ENCODE peak calls at places on chromosome 17, in six cellular contexts. Y is HCT116, G is K562, Z is NT2/D1, V is H1, R is HepG2. S is an unnamed sample.

GRCh38 chr17:75267146-75267402 is 4.0 kb downstream of the MIF4GD start:
- DNase-seq in Y (no peak), G (no peak), R (no peak), Z (no peak), V (no peak), S (no peak)

GRCh38 chr17:48843172-48843900 is 12.5 kb downstream of the CALCOCO2 start:
- DNase-seq in G (no peak), Y (no peak), V (no peak), Z (no peak), R (no peak), S (no peak)

GRCh38 chr17:41284043-41284442 is 8.5 kb downstream of the KRTAP9-7 start:
- DNase-seq in Z (no peak), Y (no peak), R (peak; percentile 0), G (peak; percentile 0), V (no peak), S (no peak)

GRCh38 chr17:78174332-78174869 is 6.0 kb downstream of the SYNGR2 start:
- DNase-seq in Y (no peak), Z (no peak), V (no peak), G (no peak), R (no peak), S (no peak)

GRCh38 chr17:67200727-67201301 is 44.2 kb downstream of the HELZ start:
- DNase-seq in G (peak; percentile 48), Y (peak; percentile 18), Z (no peak), R (peak; percentile 53), V (no peak), S (no peak)

GRCh38 chr17:2933606-2934005 is 129.8 kb downstream of the OR1D5 start:
- DNase-seq in R (no peak), Y (no peak), V (no peak), G (no peak), Z (no peak), S (no peak)

GRCh38 chr17:66200685-66201092 is 8.8 kb upstream of the CEP112 start:
- DNase-seq in R (peak; percentile 87), V (no peak), Z (no peak), Y (peak; percentile 89), G (peak; percentile 24), S (no peak)

GRCh38 chr17:28057731-28058246 is 15.3 kb downstream of the NLK start:
- DNase-seq in G (no peak), V (no peak), Y (no peak), Z (no peak), R (peak; percentile 49), S (peak; percentile 84)

GRCh38 chr17:65593870-65594584 is 32.6 kb upstream of the AXIN2 start:
- DNase-seq in G (no peak), V (no peak), Z (no peak), Y (no peak), R (no peak), S (no peak)

GRCh38 chr17:14318109-14318905 is 17.4 kb downstream of the HS3ST3B1 start:
- DNase-seq in R (no peak), G (no peak), Z (no peak), Y (no peak), V (no peak), S (no peak)

GRCh38 chr17:19412984-19413383 is 2.0 kb downstream of the RNF112 start:
- DNase-seq in G (no peak), Z (no peak), V (no peak), Y (no peak), R (no peak), S (no peak)

GRCh38 chr17:19410101-19410500 is 931 bp upstream of the RNF112 start:
- DNase-seq in R (no peak), V (no peak), Y (no peak), G (no peak), Z (no peak), S (no peak)

GRCh38 chr17:19410875-19411291 is at the start of gene RNF112:
- DNase-seq in Y (no peak), R (no peak), Z (no peak), V (no peak), G (peak; percentile 24), S (no peak)

GRCh38 chr17:19412510-19412909 is 1.5 kb downstream of the RNF112 start:
- DNase-seq in G (no peak), R (no peak), Z (no peak), Y (no peak), V (no peak), S (no peak)

DNA sequence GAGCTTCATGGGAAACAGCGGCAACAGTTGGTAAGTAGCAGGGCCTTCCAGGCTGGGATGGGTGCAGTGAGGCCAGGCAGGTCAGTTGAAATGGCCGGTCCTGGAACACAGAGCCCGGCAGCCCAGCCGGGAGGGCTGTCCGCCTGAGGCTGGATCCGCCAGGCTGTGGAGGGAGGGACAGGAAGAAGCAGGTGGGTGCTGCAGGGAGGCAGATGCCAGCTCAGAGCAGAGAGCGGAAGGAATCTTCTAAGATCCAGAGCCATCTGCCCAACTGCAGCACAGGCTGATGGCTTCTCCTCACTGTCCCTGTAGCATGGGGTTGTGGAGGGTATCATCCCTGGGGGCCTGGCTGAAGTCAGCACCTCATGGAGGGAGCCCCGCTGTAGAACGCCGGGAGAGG is 609 bp downstream of the RNF112 start:
- DNase-seq in Z (no peak), Y (no peak), V (no peak), G (no peak), R (no peak), S (no peak)
- TF ChIP-seq ZNF274 in Z (no peak), Y (no peak), V (no peak), G (no peak), R (no peak), S (no peak)

GRCh38 chr17:47808830-47809480 is 12.6 kb downstream of the OSBPL7 start:
- DNase-seq in V (no peak), G (no peak), Z (no peak), R (no peak), Y (no peak), S (no peak)

GRCh38 chr17:47810901-47811635 is 10.5 kb downstream of the OSBPL7 start:
- DNase-seq in Y (no peak), R (no peak), V (no peak), Z (no peak), G (no peak), S (no peak)

GRCh38 chr17:47811709-47812108 is 9.9 kb downstream of the OSBPL7 start:
- DNase-seq in V (no peak), G (no peak), Y (no peak), Z (no peak), R (no peak), S (no peak)

GRCh38 chr17:47812146-47812920 is 9.3 kb downstream of the OSBPL7 start:
- DNase-seq in Z (no peak), R (no peak), V (no peak), G (no peak), Y (no peak), S (no peak)

GRCh38 chr17:47810200-47810821 is 11.3 kb downstream of the OSBPL7 start:
- DNase-seq in V (no peak), R (peak; percentile 74), Y (peak; percentile 93), Z (no peak), G (peak; percentile 70), S (no peak)
- TF ChIP-seq ZNF274 in V (no peak), R (no peak), Y (no peak), Z (no peak), G (no peak), S (no peak)

GRCh38 chr17:1629647-1630310 is 1.1 kb upstream of the SLC43A2 start:
- DNase-seq in R (no peak), G (peak; percentile 64), Z (no peak), V (no peak), Y (peak; percentile 29), S (no peak)
- TF ChIP-seq ZNF274 in R (no peak), G (no peak), Z (no peak), V (no peak), Y (no peak), S (no peak)

DNA sequence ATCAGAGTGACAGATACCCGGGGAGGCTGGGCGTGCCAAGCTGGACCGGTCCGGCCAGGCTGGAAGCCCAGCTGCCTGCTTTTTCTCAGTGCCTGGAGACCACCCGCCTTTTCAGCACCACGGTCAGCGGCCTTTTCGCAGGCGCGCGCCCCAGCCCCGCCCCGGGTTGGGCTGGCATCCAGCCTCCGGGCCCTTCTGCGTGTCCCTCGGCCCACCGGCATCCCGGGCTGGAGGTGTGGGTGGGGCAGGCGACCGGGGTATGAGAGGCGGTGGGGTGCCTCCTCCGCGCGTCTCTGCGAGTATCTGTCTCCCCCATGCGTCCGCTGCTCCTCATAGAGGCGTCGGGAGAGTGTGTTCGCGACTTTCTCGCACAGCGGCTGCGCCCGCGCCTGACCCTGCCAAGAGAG is 102.5 kb downstream of the MRM1 start:
- DNase-seq in G (peak; percentile 87), R (no peak), Z (no peak), V (no peak), Y (no peak), S (no peak)
- TF ChIP-seq ZNF274 in G (no peak), R (no peak), Z (no peak), V (no peak), Y (no peak), S (no peak)

GRCh38 chr17:57672205-57672632 is 72.9 kb downstream of the CCDC182 start:
- DNase-seq in G (no peak), V (no peak), R (no peak), Y (no peak), Z (no peak), S (no peak)
- TF ChIP-seq ZNF274 in G (no peak), V (no peak), R (no peak), Y (no peak), Z (no peak), S (no peak)